ENCODE peak calls at places on chromosomes 3 and 15, in six cellular contexts. P is uterus; J is Caki2; T is KG1; D is CD8-positive, alpha-beta memory T cell; I is vagina. L is an unnamed sample.

GRCh38 chr3:171867976-171868375 is 24.8 kb downstream of the TMEM212 start:
- DNase-seq in P (no peak), J (no peak), T (no peak), D (no peak), I (no peak), L (no peak)

GRCh38 chr3:20225769-20226168 is 39.8 kb upstream of the SGO1 start:
- DNase-seq in P (no peak), J (peak; percentile 1), T (no peak), D (no peak), I (no peak), L (no peak)

GRCh38 chr3:177122183-177122856 is 75.0 kb downstream of the TBL1XR1 start:
- DNase-seq in P (no peak), J (peak; percentile 27), T (no peak), D (no peak), I (no peak), L (no peak)

GRCh38 chr3:187802928-187803259 is 57.6 kb upstream of the BCL6 start:
- DNase-seq in P (no peak), J (no peak), T (no peak), D (peak; percentile 29), I (no peak), L (no peak)

GRCh38 chr3:181358555-181358954 is 353.2 kb upstream of the SOX2 start:
- DNase-seq in P (no peak), J (no peak), T (no peak), D (no peak), I (no peak), L (no peak)

GRCh38 chr15:44500555-44500954 is 36.4 kb upstream of the EIF3J start:
- DNase-seq in P (no peak), J (no peak), T (no peak), D (no peak), I (no peak), L (no peak)

GRCh38 chr3:194257030-194257657 is 94.0 kb downstream of the CPN2 start:
- DNase-seq in P (no peak), J (no peak), T (no peak), D (no peak), I (no peak), L (no peak)

GRCh38 chr3:86969500-86970189 is 21.3 kb downstream of the VGLL3 start:
- DNase-seq in P (no peak), J (no peak), T (peak; percentile 27), D (no peak), I (no peak), L (no peak)

GRCh38 chr15:88630141-88630721 is 8.6 kb upstream of the ISG20 start:
- DNase-seq in P (no peak), J (peak; percentile 42), T (no peak), D (no peak), I (no peak), L (no peak)

GRCh38 chr15:69410290-69410874 is 3.8 kb upstream of the KIF23 start:
- DNase-seq in P (no peak), J (peak; percentile 61), T (no peak), D (no peak), I (no peak), L (no peak)

GRCh38 chr3:112786002-112786590 is 60.6 kb downstream of the CD200R1L start:
- DNase-seq in P (no peak), J (no peak), T (no peak), D (no peak), I (no peak), L (no peak)

GRCh38 chr3:136728918-136729317 is 23.3 kb downstream of the STAG1 start:
- DNase-seq in P (no peak), J (no peak), T (no peak), D (peak; percentile 14), I (no peak), L (no peak)

GRCh38 chr3:43906847-43907507 is 216.2 kb downstream of the ABHD5 start:
- DNase-seq in P (no peak), J (no peak), T (no peak), D (no peak), I (no peak), L (no peak)

GRCh38 chr15:92714071-92714456 is 58.5 kb upstream of the FAM174B start:
- DNase-seq in P (peak; percentile 43), J (no peak), T (no peak), D (no peak), I (no peak), L (peak; percentile 59)

L was measured in right cardiac atrium.